ENCODE peak calls at places on chromosomes 1 and 21, in six cellular contexts. One of them, this sample, is unnamed.

GRCh38 chr21:38221594-38221993 is 35.2 kb upstream of the KCNJ15 start:
- DNase-seq in spleen: no peak
- DNase-seq in endothelial cell of umbilical vein: no peak
- DNase-seq in breast epithelium: no peak
- DNase-seq in transverse colon: no peak
- DNase-seq in HCT116: no peak
- DNase-seq in this sample: no peak

GRCh38 chr1:43554444-43554992 is 23.8 kb downstream of the PTPRF start:
- DNase-seq in spleen: no peak
- DNase-seq in endothelial cell of umbilical vein: no peak
- DNase-seq in breast epithelium: no peak
- DNase-seq in transverse colon: no peak
- DNase-seq in HCT116: peak; percentile 21
- DNase-seq in this sample: no peak

GRCh38 chr1:246932366-246932700 is 585 bp upstream of the AHCTF1 start:
- DNase-seq in spleen: no peak
- DNase-seq in endothelial cell of umbilical vein: no peak
- DNase-seq in breast epithelium: no peak
- DNase-seq in transverse colon: no peak
- DNase-seq in HCT116: no peak
- DNase-seq in this sample: no peak

GRCh38 chr1:154713001-154713400 is 105.0 kb upstream of the ADAR start:
- DNase-seq in spleen: no peak
- DNase-seq in endothelial cell of umbilical vein: no peak
- DNase-seq in breast epithelium: no peak
- DNase-seq in transverse colon: no peak
- DNase-seq in HCT116: no peak
- DNase-seq in this sample: no peak

GRCh38 chr1:175675017-175675416 is 68.4 kb downstream of the TNR start:
- DNase-seq in spleen: no peak
- DNase-seq in endothelial cell of umbilical vein: no peak
- DNase-seq in breast epithelium: no peak
- DNase-seq in transverse colon: no peak
- DNase-seq in HCT116: no peak
- DNase-seq in this sample: no peak

GRCh38 chr21:42679319-42679981 is 26.0 kb downstream of the PDE9A start:
- DNase-seq in spleen: peak; percentile 47
- DNase-seq in endothelial cell of umbilical vein: no peak
- DNase-seq in breast epithelium: no peak
- DNase-seq in transverse colon: no peak
- DNase-seq in HCT116: no peak
- DNase-seq in this sample: no peak

GRCh38 chr1:26744075-26744958 is 43.4 kb upstream of the PIGV start:
- DNase-seq in spleen: peak; percentile 93
- DNase-seq in endothelial cell of umbilical vein: peak; percentile 98
- DNase-seq in breast epithelium: peak; percentile 60
- DNase-seq in transverse colon: peak; percentile 81
- DNase-seq in HCT116: peak; percentile 66
- DNase-seq in this sample: no peak

GRCh38 chr1:203281033-203281432 is 24.3 kb upstream of the BTG2 start:
- DNase-seq in spleen: no peak
- DNase-seq in endothelial cell of umbilical vein: no peak
- DNase-seq in breast epithelium: peak; percentile 17
- DNase-seq in transverse colon: no peak
- DNase-seq in HCT116: no peak
- DNase-seq in this sample: no peak

GRCh38 chr1:201648911-201649775 is 110.2 kb downstream of the NAV1 start:
- DNase-seq in spleen: no peak
- DNase-seq in endothelial cell of umbilical vein: peak; percentile 58
- DNase-seq in breast epithelium: no peak
- DNase-seq in transverse colon: peak; percentile 35
- DNase-seq in HCT116: no peak
- DNase-seq in this sample: no peak

GRCh38 chr1:156707486-156708244 is 2.3 kb upstream of the CRABP2 start:
- DNase-seq in spleen: no peak
- DNase-seq in endothelial cell of umbilical vein: no peak
- DNase-seq in breast epithelium: no peak
- DNase-seq in transverse colon: no peak
- DNase-seq in HCT116: no peak
- DNase-seq in this sample: peak; percentile 65

GRCh38 chr1:51915958-51916357 is 37.4 kb upstream of the NRDC start:
- DNase-seq in spleen: no peak
- DNase-seq in endothelial cell of umbilical vein: no peak
- DNase-seq in breast epithelium: no peak
- DNase-seq in transverse colon: no peak
- DNase-seq in HCT116: no peak
- DNase-seq in this sample: no peak

GRCh38 chr1:39107891-39108290 is 81.7 kb downstream of the NDUFS5 start:
- DNase-seq in spleen: no peak
- DNase-seq in endothelial cell of umbilical vein: peak; percentile 68
- DNase-seq in breast epithelium: no peak
- DNase-seq in transverse colon: no peak
- DNase-seq in HCT116: no peak
- DNase-seq in this sample: no peak

GRCh38 chr1:174550296-174550695 is 102.5 kb downstream of the GPR52 start:
- DNase-seq in spleen: no peak
- DNase-seq in endothelial cell of umbilical vein: no peak
- DNase-seq in breast epithelium: no peak
- DNase-seq in transverse colon: no peak
- DNase-seq in HCT116: no peak
- DNase-seq in this sample: no peak

GRCh38 chr1:183414365-183414764 is 3.8 kb downstream of the NMNAT2 start:
- DNase-seq in spleen: no peak
- DNase-seq in endothelial cell of umbilical vein: no peak
- DNase-seq in breast epithelium: no peak
- DNase-seq in transverse colon: no peak
- DNase-seq in HCT116: no peak
- DNase-seq in this sample: no peak

GRCh38 chr1:93621246-93621645 is 60.4 kb downstream of the BCAR3 start:
- DNase-seq in spleen: no peak
- DNase-seq in endothelial cell of umbilical vein: no peak
- DNase-seq in breast epithelium: no peak
- DNase-seq in transverse colon: no peak
- DNase-seq in HCT116: no peak
- DNase-seq in this sample: no peak

GRCh38 chr1:198656500-198656932 is 17.7 kb downstream of the PTPRC start:
- DNase-seq in spleen: peak; percentile 87
- DNase-seq in endothelial cell of umbilical vein: no peak
- DNase-seq in breast epithelium: peak; percentile 37
- DNase-seq in transverse colon: peak; percentile 78
- DNase-seq in HCT116: no peak
- DNase-seq in this sample: peak; percentile 67

GRCh38 chr1:3192359-3192758 is 123.4 kb downstream of the PRDM16 start:
- DNase-seq in spleen: no peak
- DNase-seq in endothelial cell of umbilical vein: no peak
- DNase-seq in breast epithelium: no peak
- DNase-seq in transverse colon: peak; percentile 34
- DNase-seq in HCT116: no peak
- DNase-seq in this sample: no peak

GRCh38 chr1:175597969-175598765 is 145.2 kb downstream of the TNR start:
- DNase-seq in spleen: no peak
- DNase-seq in endothelial cell of umbilical vein: peak; percentile 83
- DNase-seq in breast epithelium: no peak
- DNase-seq in transverse colon: no peak
- DNase-seq in HCT116: no peak
- DNase-seq in this sample: no peak

GRCh38 chr1:77605246-77606026 is 77.0 kb downstream of the ZZZ3 start:
- DNase-seq in spleen: no peak
- DNase-seq in endothelial cell of umbilical vein: peak; percentile 59
- DNase-seq in breast epithelium: peak; percentile 48
- DNase-seq in transverse colon: peak; percentile 56
- DNase-seq in HCT116: no peak
- DNase-seq in this sample: no peak

GRCh38 chr1:170885551-170885950 is 49.8 kb upstream of the MROH9 start:
- DNase-seq in spleen: no peak
- DNase-seq in endothelial cell of umbilical vein: no peak
- DNase-seq in breast epithelium: no peak
- DNase-seq in transverse colon: no peak
- DNase-seq in HCT116: no peak
- DNase-seq in this sample: no peak

GRCh38 chr1:223312705-223313414 is 51.1 kb downstream of the SUSD4 start:
- DNase-seq in spleen: no peak
- DNase-seq in endothelial cell of umbilical vein: no peak
- DNase-seq in breast epithelium: no peak
- DNase-seq in transverse colon: no peak
- DNase-seq in HCT116: no peak
- DNase-seq in this sample: no peak

GRCh38 chr1:87334351-87335174 is 5.9 kb downstream of the LMO4 start:
- DNase-seq in spleen: peak; percentile 85
- DNase-seq in endothelial cell of umbilical vein: peak; percentile 39
- DNase-seq in breast epithelium: no peak
- DNase-seq in transverse colon: peak; percentile 16
- DNase-seq in HCT116: no peak
- DNase-seq in this sample: peak; percentile 62

GRCh38 chr1:231553320-231553719 is 24.9 kb downstream of the TSNAX start:
- DNase-seq in spleen: no peak
- DNase-seq in endothelial cell of umbilical vein: peak; percentile 67
- DNase-seq in breast epithelium: no peak
- DNase-seq in transverse colon: no peak
- DNase-seq in HCT116: no peak
- DNase-seq in this sample: no peak

GRCh38 chr21:44983421-44984206 is 43.8 kb downstream of the SLX9 start:
- DNase-seq in spleen: peak; percentile 63
- DNase-seq in endothelial cell of umbilical vein: no peak
- DNase-seq in breast epithelium: no peak
- DNase-seq in transverse colon: no peak
- DNase-seq in HCT116: no peak
- DNase-seq in this sample: no peak

GRCh38 chr21:44980562-44981489 is 41.0 kb downstream of the SLX9 start:
- DNase-seq in spleen: peak; percentile 72
- DNase-seq in endothelial cell of umbilical vein: no peak
- DNase-seq in breast epithelium: no peak
- DNase-seq in transverse colon: no peak
- DNase-seq in HCT116: no peak
- DNase-seq in this sample: no peak

GRCh38 chr21:44984792-44985440 is 45.1 kb downstream of the SLX9 start:
- DNase-seq in spleen: peak; percentile 81
- DNase-seq in endothelial cell of umbilical vein: no peak
- DNase-seq in breast epithelium: no peak
- DNase-seq in transverse colon: no peak
- DNase-seq in HCT116: no peak
- DNase-seq in this sample: no peak

GRCh38 chr21:44984428-44984791 is 44.6 kb downstream of the SLX9 start:
- DNase-seq in spleen: peak; percentile 74
- DNase-seq in endothelial cell of umbilical vein: no peak
- DNase-seq in breast epithelium: no peak
- DNase-seq in transverse colon: no peak
- DNase-seq in HCT116: no peak
- DNase-seq in this sample: no peak

GRCh38 chr21:44982558-44983244 is 42.9 kb downstream of the SLX9 start:
- DNase-seq in spleen: peak; percentile 72
- DNase-seq in endothelial cell of umbilical vein: peak; percentile 74
- DNase-seq in breast epithelium: no peak
- DNase-seq in transverse colon: no peak
- DNase-seq in HCT116: no peak
- DNase-seq in this sample: no peak
- H3K4me1 ChIP-seq in spleen: peaks cover 42% of the 10 kb centered on the region
- H3K4me1 ChIP-seq in endothelial cell of umbilical vein: peaks cover 12% of the 10 kb centered on the region
- H3K4me1 ChIP-seq in breast epithelium: peaks cover 4% of the 10 kb centered on the region
- H3K4me1 ChIP-seq in transverse colon: no peaks in the 10 kb centered on the region
- H3K4me1 ChIP-seq in HCT116: no peaks in the 10 kb centered on the region
- H3K4me1 ChIP-seq in this sample: peaks cover 4% of the 10 kb centered on the region

DNA sequence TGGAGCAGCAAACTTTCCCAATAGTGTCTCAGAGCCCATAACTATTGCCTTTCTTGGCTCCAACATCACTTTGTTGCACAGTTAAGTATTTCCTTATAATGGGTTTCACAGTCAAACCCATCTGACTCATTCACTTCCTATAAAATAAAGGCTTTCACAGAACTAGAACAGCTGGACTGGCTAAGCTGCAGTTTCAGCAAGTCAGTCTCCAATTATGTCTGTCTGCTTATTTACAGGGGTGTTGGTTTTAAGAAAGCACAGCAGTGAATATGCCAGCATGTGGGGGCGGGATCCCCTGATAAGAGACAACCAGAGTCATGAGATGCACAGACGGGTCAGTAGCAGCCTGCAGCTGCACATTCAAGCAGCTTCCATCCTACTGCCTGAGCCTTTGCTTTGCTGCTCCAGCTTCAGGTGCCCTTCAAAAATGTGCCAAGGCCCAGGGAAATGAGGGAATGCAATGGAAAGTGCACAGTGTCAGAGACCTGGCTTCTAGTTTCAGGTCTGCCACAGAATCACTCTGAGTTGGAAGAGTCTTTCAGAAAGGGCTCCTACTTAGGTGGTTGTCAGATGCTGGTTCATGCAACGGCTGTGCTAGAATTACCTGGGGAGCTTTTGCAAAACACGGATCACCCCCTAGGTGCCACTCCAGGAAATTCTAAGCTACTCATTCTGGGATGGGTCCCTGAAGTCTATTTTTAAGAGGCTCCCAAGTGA is 24.8 kb downstream of the RNF19B start:
- DNase-seq in spleen: no peak
- DNase-seq in endothelial cell of umbilical vein: peak; percentile 87
- DNase-seq in breast epithelium: no peak
- DNase-seq in transverse colon: peak; percentile 54
- DNase-seq in HCT116: no peak
- DNase-seq in this sample: no peak
- TF ChIP-seq POLR2AphosphoS5 in spleen: no peak
- TF ChIP-seq POLR2AphosphoS5 in endothelial cell of umbilical vein: no peak
- TF ChIP-seq POLR2AphosphoS5 in breast epithelium: no peak
- TF ChIP-seq POLR2AphosphoS5 in transverse colon: peak; percentile 69
- TF ChIP-seq POLR2AphosphoS5 in HCT116: no peak
- TF ChIP-seq POLR2AphosphoS5 in this sample: no peak

DNA sequence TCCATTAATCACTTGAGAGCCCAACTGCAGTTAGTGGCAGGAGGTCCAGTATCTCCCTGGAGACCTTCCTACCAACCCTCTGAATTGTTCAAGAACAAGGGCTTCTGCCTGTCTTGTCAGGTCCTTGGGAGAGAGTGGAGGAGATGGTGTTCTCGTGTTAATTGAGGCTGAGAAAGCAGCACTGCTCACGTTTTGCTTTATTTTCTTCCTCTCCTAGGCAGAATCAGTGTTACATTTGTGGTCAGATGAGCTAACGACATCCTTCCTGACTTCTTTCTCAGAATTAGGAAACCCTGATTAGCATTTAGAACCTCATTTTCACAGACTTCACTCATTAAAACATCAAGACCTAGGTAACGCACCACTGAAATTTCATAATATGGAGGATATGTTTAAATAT is 26.4 kb upstream of the LRIG2 start:
- DNase-seq in spleen: no peak
- DNase-seq in endothelial cell of umbilical vein: no peak
- DNase-seq in breast epithelium: no peak
- DNase-seq in transverse colon: no peak
- DNase-seq in HCT116: no peak
- DNase-seq in this sample: no peak
- H3K27ac ChIP-seq in spleen: peak overlapping the region; percentile 36
- H3K27ac ChIP-seq in endothelial cell of umbilical vein: no peak overlapping the region
- H3K27ac ChIP-seq in breast epithelium: no peak overlapping the region
- H3K27ac ChIP-seq in transverse colon: no peak overlapping the region
- H3K27ac ChIP-seq in HCT116: no peak overlapping the region
- H3K27ac ChIP-seq in this sample: no peak overlapping the region

DNA sequence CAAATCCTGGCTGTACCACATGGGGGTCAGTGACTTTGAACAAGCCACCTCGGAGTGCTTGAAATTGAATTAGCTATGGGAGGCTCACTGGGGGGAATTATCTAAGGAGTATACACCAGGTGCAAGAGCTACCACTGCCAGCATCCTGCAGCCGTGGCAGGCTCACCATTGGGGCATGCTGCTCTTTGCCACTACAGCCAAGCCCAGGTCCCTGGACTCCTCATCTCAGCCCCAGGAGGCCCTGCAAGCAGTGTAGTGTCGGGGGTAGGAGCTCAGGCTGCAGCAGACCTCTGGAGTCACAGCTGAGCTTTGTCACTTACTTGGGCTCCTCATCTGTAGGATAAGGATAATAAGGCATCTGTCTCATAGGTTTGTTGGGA is 35.3 kb downstream of the ACOT11 start:
- DNase-seq in spleen: no peak
- DNase-seq in endothelial cell of umbilical vein: no peak
- DNase-seq in breast epithelium: no peak
- DNase-seq in transverse colon: no peak
- DNase-seq in HCT116: no peak
- DNase-seq in this sample: no peak
- H3K4me1 ChIP-seq in spleen: no peaks in the 10 kb centered on the region
- H3K4me1 ChIP-seq in endothelial cell of umbilical vein: no peaks in the 10 kb centered on the region
- H3K4me1 ChIP-seq in breast epithelium: peaks cover 3% of the 10 kb centered on the region
- H3K4me1 ChIP-seq in transverse colon: peaks cover 34% of the 10 kb centered on the region
- H3K4me1 ChIP-seq in HCT116: peaks cover 17% of the 10 kb centered on the region
- H3K4me1 ChIP-seq in this sample: peaks cover 22% of the 10 kb centered on the region

This sample was measured in suprapubic skin.